ENCODE peak calls at places on chromosomes 16 and 17, in seven cellular contexts. Y is ascending aorta, K is fibroblast of pulmonary artery, E is Caco-2, C is bronchial epithelial cell, B is heart right ventricle, L is A549. J is an unnamed sample.

GRCh38 chr17:73292031-73292531 is 19.7 kb downstream of the CDC42EP4 start:
- DNase-seq in Y (peak; percentile 94), K (peak; percentile 50), E (no peak), C (peak; percentile 69), B (peak; percentile 73), L (no peak), J (peak; percentile 57)

GRCh38 chr16:64468515-64469090 is 653.3 kb downstream of the CDH11 start:
- DNase-seq in Y (no peak), K (no peak), E (no peak), C (no peak), B (no peak), L (no peak), J (no peak)

GRCh38 chr16:22098538-22099255 is 6.4 kb downstream of the VWA3A start:
- DNase-seq in Y (no peak), K (peak; percentile 64), E (peak; percentile 61), C (peak; percentile 62), B (no peak), L (peak; percentile 80), J (peak; percentile 55)

GRCh38 chr16:62225675-62226074 is 189.4 kb upstream of the CDH8 start:
- DNase-seq in Y (no peak), K (peak; percentile 9), E (peak; percentile 89), C (peak; percentile 77), B (peak; percentile 62), L (peak; percentile 3), J (no peak)

GRCh38 chr16:17476414-17477259 is 5.9 kb upstream of the XYLT1 start:
- DNase-seq in Y (no peak), K (peak; percentile 61), E (peak; percentile 77), C (peak; percentile 31), B (no peak), L (peak; percentile 77), J (peak; percentile 81)

GRCh38 chr16:69880640-69881133 is 70.4 kb upstream of the CLEC18A start:
- DNase-seq in Y (no peak), K (peak; percentile 38), E (no peak), C (peak; percentile 7), B (no peak), L (no peak), J (peak; percentile 45)

GRCh38 chr17:48728232-48729231 is at the start of gene HOXB13:
- DNase-seq in Y (no peak), K (peak; percentile 24), E (peak; percentile 89), C (no peak), B (peak; percentile 27), L (peak; percentile 86), J (peak; percentile 27)

GRCh38 chr17:8630227-8630801 is at the start of gene MYH10:
- DNase-seq in Y (peak; percentile 67), K (no peak), E (no peak), C (no peak), B (no peak), L (no peak), J (no peak)

GRCh38 chr17:65531508-65532431 is 29.7 kb downstream of the AXIN2 start:
- DNase-seq in Y (no peak), K (peak; percentile 91), E (peak; percentile 88), C (no peak), B (peak; percentile 56), L (peak; percentile 46), J (peak; percentile 96)

GRCh38 chr17:29133146-29133713 is 47.0 kb downstream of the MYO18A start:
- DNase-seq in Y (peak; percentile 90), K (peak; percentile 68), E (no peak), C (no peak), B (no peak), L (peak; percentile 62), J (peak; percentile 71)

GRCh38 chr16:50538411-50539052 is 9.7 kb upstream of the NKD1 start:
- DNase-seq in Y (peak; percentile 24), K (no peak), E (no peak), C (peak; percentile 62), B (no peak), L (no peak), J (no peak)

GRCh38 chr17:1145311-1145986 is 34.3 kb downstream of the ABR start:
- DNase-seq in Y (no peak), K (no peak), E (no peak), C (no peak), B (no peak), L (no peak), J (no peak)

GRCh38 chr16:63752347-63752746 is 1369.5 kb downstream of the CDH11 start:
- DNase-seq in Y (no peak), K (no peak), E (no peak), C (no peak), B (no peak), L (no peak), J (no peak)

GRCh38 chr16:49934557-49935260 is 78.8 kb upstream of the ZNF423 start:
- DNase-seq in Y (no peak), K (no peak), E (no peak), C (no peak), B (no peak), L (no peak), J (no peak)

GRCh38 chr16:51268237-51268636 is 117.2 kb upstream of the SALL1 start:
- DNase-seq in Y (no peak), K (no peak), E (no peak), C (no peak), B (no peak), L (no peak), J (no peak)

GRCh38 chr17:4229627-4230026 is 34.2 kb downstream of the ANKFY1 start:
- DNase-seq in Y (no peak), K (peak; percentile 76), E (no peak), C (peak; percentile 36), B (peak; percentile 44), L (no peak), J (peak; percentile 78)

GRCh38 chr17:35312790-35313711 is 60.4 kb downstream of the SLFN11 start:
- DNase-seq in Y (peak; percentile 69), K (peak; percentile 86), E (peak; percentile 59), C (peak; percentile 61), B (peak; percentile 33), L (peak; percentile 69), J (peak; percentile 85)

GRCh38 chr17:59311051-59311468 is 20.4 kb upstream of the YPEL2 start:
- DNase-seq in Y (peak; percentile 69), K (peak; percentile 73), E (peak; percentile 70), C (peak; percentile 46), B (no peak), L (peak; percentile 63), J (peak; percentile 70)

GRCh38 chr17:49871211-49871610 is 23.3 kb upstream of the TAC4 start:
- DNase-seq in Y (no peak), K (no peak), E (no peak), C (peak; percentile 39), B (no peak), L (no peak), J (no peak)

GRCh38 chr17:1122681-1123396 is 56.9 kb downstream of the ABR start:
- DNase-seq in Y (peak; percentile 91), K (peak; percentile 76), E (peak; percentile 91), C (peak; percentile 60), B (peak; percentile 90), L (peak; percentile 91), J (peak; percentile 98)

GRCh38 chr17:59513934-59514841 is 51.2 kb upstream of the DHX40 start:
- DNase-seq in Y (peak; percentile 76), K (peak; percentile 92), E (no peak), C (peak; percentile 56), B (peak; percentile 75), L (peak; percentile 26), J (peak; percentile 70)

GRCh38 chr16:14087590-14088154 is 16.6 kb downstream of the MRTFB start:
- DNase-seq in Y (no peak), K (no peak), E (no peak), C (no peak), B (no peak), L (no peak), J (no peak)

GRCh38 chr17:72191356-72191755 is 70.5 kb downstream of the SOX9 start:
- DNase-seq in Y (no peak), K (no peak), E (no peak), C (no peak), B (no peak), L (no peak), J (no peak)

GRCh38 chr17:6061290-6061689 is 8.9 kb upstream of the WSCD1 start:
- DNase-seq in Y (peak; percentile 81), K (peak; percentile 36), E (no peak), C (peak; percentile 65), B (no peak), L (peak; percentile 82), J (peak; percentile 58)

GRCh38 chr16:752008-752315 is 8.6 kb upstream of the MSLN start:
- DNase-seq in Y (no peak), K (no peak), E (no peak), C (no peak), B (no peak), L (no peak), J (no peak)

GRCh38 chr16:60432472-60432871 is 1603.8 kb downstream of the CDH8 start:
- DNase-seq in Y (no peak), K (no peak), E (no peak), C (no peak), B (no peak), L (no peak), J (no peak)

GRCh38 chr17:75979705-75980187 is 706 bp downstream of the TEN1 start:
- DNase-seq in Y (peak; percentile 87), K (no peak), E (no peak), C (peak; percentile 66), B (no peak), L (no peak), J (peak; percentile 89)

GRCh38 chr17:75978938-75979704 is at the start of the genes ACOX1 and TEN1:
- DNase-seq in Y (peak; percentile 98), K (peak; percentile 97), E (peak; percentile 99), C (peak; percentile 84), B (peak; percentile 98), L (peak; percentile 93), J (peak; percentile 96)

GRCh38 chr17:75980188-75981018 is 1.4 kb downstream of the TEN1 start:
- DNase-seq in Y (no peak), K (no peak), E (no peak), C (no peak), B (no peak), L (no peak), J (no peak)

GRCh38 chr17:75976175-75976848 is 2.7 kb downstream of the ACOX1 start:
- DNase-seq in Y (no peak), K (no peak), E (no peak), C (no peak), B (no peak), L (no peak), J (peak; percentile 37)

GRCh38 chr17:75975757-75976174 is 3.2 kb downstream of the ACOX1 start:
- DNase-seq in Y (no peak), K (no peak), E (no peak), C (no peak), B (no peak), L (no peak), J (no peak)
- H3K4me3 ChIP-seq in Y (no peak overlapping the region), K (peak overlapping the region; percentile 10), E (no peak overlapping the region), C (no peak overlapping the region), B (peak overlapping the region; percentile 19), L (no peak overlapping the region), J (peak overlapping the region; percentile 4)

GRCh38 chr16:10180771-10181163 is 1.5 kb downstream of the GRIN2A start:
- DNase-seq in Y (no peak), K (peak; percentile 2), E (no peak), C (no peak), B (peak; percentile 17), L (peak; percentile 28), J (no peak)
- H3K4me3 ChIP-seq in Y (peak overlapping the region; percentile 32), K (no peak overlapping the region), E (no peak overlapping the region), C (no peak overlapping the region), B (peak overlapping the region; percentile 49), L (peak overlapping the region; percentile 35), J (no peak overlapping the region)

GRCh38 chr17:81889602-81890001 is 1.8 kb downstream of the ALYREF start:
- DNase-seq in Y (no peak), K (no peak), E (no peak), C (no peak), B (no peak), L (no peak), J (no peak)
- H3K4me3 ChIP-seq in Y (no peak overlapping the region), K (no peak overlapping the region), E (no peak overlapping the region), C (no peak overlapping the region), B (no peak overlapping the region), L (peak overlapping the region; percentile 90), J (peak overlapping the region; percentile 15)

GRCh38 chr17:32010114-32010513 is 2.9 kb downstream of the LRRC37B start:
- DNase-seq in Y (no peak), K (no peak), E (no peak), C (no peak), B (no peak), L (no peak), J (no peak)
- H3K4me3 ChIP-seq in Y (no peak overlapping the region), K (no peak overlapping the region), E (no peak overlapping the region), C (no peak overlapping the region), B (no peak overlapping the region), L (no peak overlapping the region), J (no peak overlapping the region)

J was measured in fibroblast of the aortic adventitia.